ENCODE peak calls at places on chromosome 13, in seven cellular contexts. D is neuronal stem cell, U is SK-N-SH, X is Karpas-422, C is adipocyte, G is tibial artery, J is fibroblast of lung. V is an unnamed sample.

GRCh38 chr13:87798536-87798935 is 127.4 kb downstream of the SLITRK5 start:
- DNase-seq in G (no peak), U (peak), D (no peak), C (no peak), J (no peak), X (no peak), V (no peak)

GRCh38 chr13:102183509-102184182 is 218.2 kb downstream of the FGF14 start:
- DNase-seq in G (no peak), U (no peak), J (no peak), X (no peak), C (no peak), D (no peak), V (no peak)

GRCh38 chr13:75507027-75508001 is 25.3 kb upstream of the TBC1D4 start:
- DNase-seq in D (no peak), C (no peak), G (no peak), X (peak), U (no peak), J (no peak), V (peak)

GRCh38 chr13:50400930-50401553 is 385.8 kb downstream of the KCNRG start:
- DNase-seq in U (no peak), X (no peak), J (peak), D (no peak), C (peak), G (no peak), V (no peak)

GRCh38 chr13:98315466-98315865 is 138.4 kb upstream of the RNF113B start:
- DNase-seq in C (no peak), X (no peak), D (no peak), G (no peak), J (no peak), U (no peak), V (no peak)

GRCh38 chr13:32947886-32948285 is 68.3 kb upstream of the KL start:
- DNase-seq in C (no peak), D (no peak), G (no peak), X (no peak), J (no peak), U (peak), V (no peak)

GRCh38 chr13:36029171-36029570 is 102.0 kb downstream of the DCLK1 start:
- DNase-seq in J (peak), C (no peak), X (no peak), G (no peak), U (no peak), D (no peak), V (no peak)

GRCh38 chr13:41639955-41640780 is 182.8 kb downstream of the RGCC start:
- DNase-seq in D (no peak), G (peak), J (peak), U (no peak), C (no peak), X (no peak), V (peak)

GRCh38 chr13:95931300-95932025 is 121.7 kb downstream of the UGGT2 start:
- DNase-seq in X (no peak), J (no peak), G (no peak), D (no peak), C (no peak), U (no peak), V (no peak)

GRCh38 chr13:104683789-104684188 is 1617.6 kb upstream of the SLC10A2 start:
- DNase-seq in D (no peak), X (no peak), U (no peak), C (no peak), G (no peak), J (no peak), V (no peak)

GRCh38 chr13:42649761-42650289 is 75.9 kb downstream of the TNFSF11 start:
- DNase-seq in G (no peak), X (no peak), D (no peak), C (no peak), U (no peak), J (peak), V (no peak)

GRCh38 chr13:75481176-75482069 is 546 bp downstream of the TBC1D4 start:
- DNase-seq in G (no peak), C (peak), X (peak), U (peak), J (peak), D (peak), V (peak)

GRCh38 chr13:30049692-30050091 is 199.3 kb upstream of the UBL3 start:
- DNase-seq in X (no peak), C (no peak), D (no peak), G (no peak), J (no peak), U (no peak), V (peak)

GRCh38 chr13:52092087-52092486 is 36.8 kb downstream of the NEK5 start:
- DNase-seq in C (no peak), J (no peak), D (no peak), G (no peak), X (no peak), U (no peak), V (no peak)

GRCh38 chr13:66348745-66349720 is 881.1 kb downstream of the PCDH9 start:
- DNase-seq in C (peak), D (no peak), X (no peak), J (no peak), G (no peak), U (no peak), V (no peak)

GRCh38 chr13:33633701-33634525 is 184.0 kb upstream of the RFC3 start:
- DNase-seq in U (no peak), J (no peak), D (no peak), X (no peak), C (peak), G (no peak), V (no peak)

GRCh38 chr13:106916329-106916728 is 348.4 kb upstream of the ARGLU1 start:
- DNase-seq in J (peak), U (no peak), D (no peak), X (no peak), C (peak), G (no peak), V (no peak)
- H3K4me3 ChIP-seq in J (no peak), U (no peak), D (no peak), X (no peak), C (peak), G (no peak), V (no peak)

DNA sequence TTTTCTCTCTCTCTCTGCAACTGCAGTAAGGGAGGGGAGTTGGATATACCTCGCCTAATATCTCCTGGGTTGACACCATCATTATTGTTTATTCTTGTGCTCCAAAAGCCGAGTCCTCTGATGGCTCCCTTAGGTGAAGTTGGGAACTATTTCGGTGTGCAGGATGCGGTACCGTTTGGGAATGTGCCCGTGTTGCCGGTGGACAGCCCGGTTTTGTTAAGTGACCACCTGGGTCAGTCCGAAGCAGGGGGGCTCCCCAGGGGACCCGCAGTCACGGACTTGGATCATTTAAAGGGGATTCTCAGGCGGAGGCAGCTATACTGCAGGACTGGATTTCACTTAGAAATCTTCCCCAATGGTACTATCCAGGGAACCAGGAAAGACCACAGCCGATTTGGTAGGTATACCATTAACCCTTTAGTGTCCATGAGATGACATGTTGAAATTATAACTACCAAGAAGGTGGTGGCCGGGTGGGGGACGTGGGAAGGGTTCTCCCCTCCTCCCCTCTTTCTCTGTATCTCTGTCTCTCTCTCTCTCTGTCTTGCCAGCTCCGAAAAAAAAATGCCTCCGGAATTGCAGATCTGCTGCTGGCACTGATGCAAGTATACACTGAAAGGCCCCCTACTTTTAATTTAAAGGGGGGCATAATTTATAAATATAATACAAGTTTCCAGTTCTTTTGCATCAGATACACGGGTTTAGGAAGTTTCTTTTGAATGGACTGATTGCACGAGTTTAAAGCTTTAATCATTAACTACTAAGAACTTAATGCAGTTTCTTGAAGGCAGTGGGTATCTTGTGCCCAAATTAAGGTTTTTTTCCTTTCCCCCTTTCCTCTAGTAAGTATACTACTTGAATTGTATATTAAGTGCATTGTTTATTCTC is 1.2 kb downstream of the FGF9 start:
- DNase-seq in U (peak), X (no peak), J (no peak), G (no peak), D (peak), C (no peak), V (no peak)
- H3K4me3 ChIP-seq in U (no peak), X (peak), J (no peak), G (peak), D (peak), C (no peak), V (no peak)

DNA sequence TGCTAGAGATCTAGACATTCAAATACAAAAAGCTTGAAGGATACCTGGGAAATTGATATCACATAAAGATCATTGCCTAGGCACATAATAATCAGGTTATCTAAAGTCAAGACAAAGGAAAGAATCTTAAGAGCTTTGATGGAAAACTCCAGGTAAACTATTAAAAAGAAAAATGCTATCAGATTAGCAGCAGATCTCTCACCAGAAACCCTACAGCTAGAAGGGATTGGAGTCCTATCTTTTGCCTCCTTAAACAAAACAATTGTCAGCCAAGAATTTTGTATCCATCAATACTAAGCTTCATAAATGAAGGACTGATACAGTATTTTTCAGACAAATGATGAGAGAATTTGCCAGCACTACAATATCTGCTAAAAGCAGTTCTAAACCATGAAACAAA is 682.4 kb upstream of the ATXN8OS start:
- DNase-seq in G (no peak), D (no peak), X (no peak), J (no peak), U (no peak), C (no peak), V (no peak)
- H3K4me3 ChIP-seq in G (no peak), D (no peak), X (no peak), J (no peak), U (no peak), C (no peak), V (no peak)

GRCh38 chr13:114059946-114060860 is 72.2 kb downstream of the RASA3 start:
- DNase-seq in D (no peak), U (no peak), G (no peak), X (no peak), C (no peak), J (no peak), V (no peak)
- H3K4me3 ChIP-seq in D (no peak), U (no peak), G (no peak), X (no peak), C (no peak), J (no peak), V (no peak)

GRCh38 chr13:25177012-25177411 is 4.9 kb upstream of the AMER2 start:
- DNase-seq in J (no peak), X (no peak), C (no peak), U (no peak), G (no peak), D (no peak), V (no peak)

GRCh38 chr13:25174304-25174703 is 2.2 kb upstream of the AMER2 start:
- DNase-seq in D (no peak), J (no peak), X (no peak), G (no peak), C (no peak), U (no peak), V (no peak)

GRCh38 chr13:25177636-25178035 is 5.5 kb upstream of the AMER2 start:
- DNase-seq in D (no peak), J (no peak), G (no peak), U (no peak), C (no peak), X (no peak), V (no peak)

GRCh38 chr13:25175431-25175830 is 3.3 kb upstream of the AMER2 start:
- DNase-seq in C (no peak), G (no peak), X (no peak), U (no peak), J (no peak), D (no peak), V (no peak)

GRCh38 chr13:25175026-25175425 is 2.9 kb upstream of the AMER2 start:
- DNase-seq in C (no peak), X (no peak), J (no peak), U (no peak), D (no peak), G (no peak), V (no peak)
- H3K4me3 ChIP-seq in C (no peak), X (no peak), J (no peak), U (no peak), D (no peak), G (no peak), V (no peak)

DNA sequence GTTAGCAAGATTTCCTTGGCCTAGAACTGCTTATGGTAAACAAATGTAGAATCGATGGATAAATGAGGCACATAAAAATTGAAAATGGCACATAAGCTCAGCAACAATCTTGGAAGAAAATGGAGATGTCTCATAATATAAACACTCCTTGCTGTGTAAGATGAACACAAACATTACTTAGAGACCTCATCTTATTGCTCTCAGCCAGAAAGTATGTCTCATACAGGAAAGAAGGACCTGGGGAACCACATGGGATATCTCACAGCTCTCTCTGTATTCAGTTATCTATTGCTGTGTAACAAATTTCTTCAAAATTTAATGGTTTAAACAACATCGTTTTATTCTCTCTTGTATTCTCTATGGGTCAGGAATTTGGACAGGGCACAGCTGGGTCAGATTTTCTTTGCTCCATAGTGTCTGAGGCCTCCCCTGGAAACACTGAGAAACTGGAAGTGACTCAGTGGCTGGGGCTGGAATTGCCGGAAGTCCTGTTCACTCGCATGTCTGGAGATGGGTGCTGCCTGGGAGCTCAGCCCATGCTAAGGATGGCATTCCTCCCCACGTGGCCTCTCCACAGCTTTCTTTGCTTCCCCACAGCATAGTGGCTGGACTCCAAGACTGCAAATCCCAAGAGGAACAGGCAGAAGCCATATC is 105.1 kb downstream of the NUFIP1 start:
- DNase-seq in C (peak), J (peak), U (no peak), D (no peak), X (no peak), G (no peak), V (no peak)
- H3K4me3 ChIP-seq in C (no peak), J (no peak), U (no peak), D (no peak), X (no peak), G (no peak), V (no peak)

GRCh38 chr13:40191186-40191980 is 475.1 kb downstream of the FOXO1 start:
- DNase-seq in X (no peak), D (no peak), U (no peak), G (no peak), J (peak), C (no peak), V (no peak)
- H3K4me3 ChIP-seq in X (no peak), D (no peak), U (no peak), G (no peak), J (no peak), C (no peak), V (no peak)

V was measured in NB4.